ENCODE peak calls at places on chromosome 5, in six cellular contexts. One of them, this sample, is unnamed.

GRCh38 chr5:136424835-136425694 is 59.7 kb upstream of the TRPC7 start:
- DNase-seq in fibroblast of lung: peak
- DNase-seq in progenitor cell of endocrine pancreas: peak
- DNase-seq in mucosa of descending colon: peak
- DNase-seq in H9: peak
- DNase-seq in dorsolateral prefrontal cortex: peak
- DNase-seq in this sample: peak

GRCh38 chr5:180289433-180289832 is 2.5 kb downstream of the MAPK9 start:
- DNase-seq in H9: no peak
- DNase-seq in mucosa of descending colon: peak
- DNase-seq in fibroblast of lung: no peak
- DNase-seq in progenitor cell of endocrine pancreas: no peak
- DNase-seq in dorsolateral prefrontal cortex: no peak
- DNase-seq in this sample: no peak

GRCh38 chr5:150066436-150066835 is 19.9 kb downstream of the CSF1R start:
- DNase-seq in dorsolateral prefrontal cortex: no peak
- DNase-seq in H9: no peak
- DNase-seq in mucosa of descending colon: no peak
- DNase-seq in progenitor cell of endocrine pancreas: no peak
- DNase-seq in fibroblast of lung: no peak
- DNase-seq in this sample: no peak

GRCh38 chr5:153480401-153480800 is 10.1 kb upstream of the GRIA1 start:
- DNase-seq in mucosa of descending colon: no peak
- DNase-seq in dorsolateral prefrontal cortex: no peak
- DNase-seq in H9: no peak
- DNase-seq in fibroblast of lung: no peak
- DNase-seq in progenitor cell of endocrine pancreas: no peak
- DNase-seq in this sample: no peak

GRCh38 chr5:72427016-72427415 is 80.2 kb downstream of the ZNF366 start:
- DNase-seq in H9: no peak
- DNase-seq in dorsolateral prefrontal cortex: no peak
- DNase-seq in progenitor cell of endocrine pancreas: no peak
- DNase-seq in fibroblast of lung: no peak
- DNase-seq in mucosa of descending colon: no peak
- DNase-seq in this sample: no peak

GRCh38 chr5:43027054-43027785 is 12.9 kb downstream of the ANXA2R start:
- DNase-seq in dorsolateral prefrontal cortex: no peak
- DNase-seq in H9: no peak
- DNase-seq in mucosa of descending colon: no peak
- DNase-seq in progenitor cell of endocrine pancreas: no peak
- DNase-seq in fibroblast of lung: no peak
- DNase-seq in this sample: no peak

GRCh38 chr5:1401681-1402096 is 43.6 kb downstream of the SLC6A3 start:
- DNase-seq in H9: no peak
- DNase-seq in progenitor cell of endocrine pancreas: no peak
- DNase-seq in fibroblast of lung: no peak
- DNase-seq in mucosa of descending colon: no peak
- DNase-seq in dorsolateral prefrontal cortex: no peak
- DNase-seq in this sample: no peak

GRCh38 chr5:96177303-96177869 is 215.7 kb upstream of the ELL2 start:
- DNase-seq in mucosa of descending colon: no peak
- DNase-seq in H9: no peak
- DNase-seq in dorsolateral prefrontal cortex: no peak
- DNase-seq in progenitor cell of endocrine pancreas: no peak
- DNase-seq in fibroblast of lung: peak
- DNase-seq in this sample: no peak

GRCh38 chr5:177325868-177326381 is 14.2 kb upstream of the MXD3 start:
- DNase-seq in mucosa of descending colon: no peak
- DNase-seq in H9: no peak
- DNase-seq in dorsolateral prefrontal cortex: no peak
- DNase-seq in fibroblast of lung: no peak
- DNase-seq in progenitor cell of endocrine pancreas: no peak
- DNase-seq in this sample: no peak

GRCh38 chr5:174910245-174910737 is 185.9 kb downstream of the MSX2 start:
- DNase-seq in fibroblast of lung: peak
- DNase-seq in H9: peak
- DNase-seq in dorsolateral prefrontal cortex: peak
- DNase-seq in mucosa of descending colon: peak
- DNase-seq in progenitor cell of endocrine pancreas: peak
- DNase-seq in this sample: peak

GRCh38 chr5:12109075-12109688 is 204.9 kb upstream of the CTNND2 start:
- DNase-seq in progenitor cell of endocrine pancreas: no peak
- DNase-seq in H9: no peak
- DNase-seq in mucosa of descending colon: no peak
- DNase-seq in fibroblast of lung: no peak
- DNase-seq in dorsolateral prefrontal cortex: no peak
- DNase-seq in this sample: no peak

GRCh38 chr5:16411741-16412455 is 53.7 kb downstream of the ZNF622 start:
- DNase-seq in progenitor cell of endocrine pancreas: no peak
- DNase-seq in H9: no peak
- DNase-seq in mucosa of descending colon: peak
- DNase-seq in dorsolateral prefrontal cortex: no peak
- DNase-seq in fibroblast of lung: no peak
- DNase-seq in this sample: no peak

GRCh38 chr5:115573133-115573532 is 28.6 kb upstream of the FEM1C start:
- DNase-seq in dorsolateral prefrontal cortex: no peak
- DNase-seq in H9: no peak
- DNase-seq in fibroblast of lung: peak
- DNase-seq in mucosa of descending colon: no peak
- DNase-seq in progenitor cell of endocrine pancreas: no peak
- DNase-seq in this sample: no peak

GRCh38 chr5:113336975-113337374 is 97.8 kb downstream of the TSSK1B start:
- DNase-seq in fibroblast of lung: peak
- DNase-seq in mucosa of descending colon: no peak
- DNase-seq in progenitor cell of endocrine pancreas: no peak
- DNase-seq in dorsolateral prefrontal cortex: no peak
- DNase-seq in H9: peak
- DNase-seq in this sample: peak

GRCh38 chr5:72015103-72015548 is 92.1 kb upstream of the MAP1B start:
- DNase-seq in mucosa of descending colon: peak
- DNase-seq in progenitor cell of endocrine pancreas: no peak
- DNase-seq in dorsolateral prefrontal cortex: peak
- DNase-seq in fibroblast of lung: peak
- DNase-seq in H9: no peak
- DNase-seq in this sample: no peak

GRCh38 chr5:72558383-72558782 is 51.2 kb upstream of the ZNF366 start:
- DNase-seq in dorsolateral prefrontal cortex: no peak
- DNase-seq in progenitor cell of endocrine pancreas: no peak
- DNase-seq in H9: no peak
- DNase-seq in mucosa of descending colon: no peak
- DNase-seq in fibroblast of lung: peak
- DNase-seq in this sample: no peak

GRCh38 chr5:57592236-57592635 is 109.6 kb upstream of the ACTBL2 start:
- DNase-seq in H9: no peak
- DNase-seq in fibroblast of lung: no peak
- DNase-seq in mucosa of descending colon: no peak
- DNase-seq in dorsolateral prefrontal cortex: no peak
- DNase-seq in progenitor cell of endocrine pancreas: no peak
- DNase-seq in this sample: no peak

GRCh38 chr5:145750194-145750593 is 84.9 kb downstream of the PRELID2 start:
- DNase-seq in progenitor cell of endocrine pancreas: no peak
- DNase-seq in fibroblast of lung: peak
- DNase-seq in dorsolateral prefrontal cortex: no peak
- DNase-seq in mucosa of descending colon: no peak
- DNase-seq in H9: no peak
- DNase-seq in this sample: no peak

GRCh38 chr5:41863871-41864486 is 6.2 kb downstream of the OXCT1 start:
- DNase-seq in progenitor cell of endocrine pancreas: no peak
- DNase-seq in dorsolateral prefrontal cortex: no peak
- DNase-seq in fibroblast of lung: peak
- DNase-seq in H9: no peak
- DNase-seq in mucosa of descending colon: no peak
- DNase-seq in this sample: no peak

GRCh38 chr5:57715296-57715695 is 232.7 kb upstream of the ACTBL2 start:
- DNase-seq in dorsolateral prefrontal cortex: no peak
- DNase-seq in progenitor cell of endocrine pancreas: no peak
- DNase-seq in fibroblast of lung: peak
- DNase-seq in H9: no peak
- DNase-seq in mucosa of descending colon: no peak
- DNase-seq in this sample: no peak

GRCh38 chr5:39513236-39513635 is 88.5 kb upstream of the DAB2 start:
- DNase-seq in H9: no peak
- DNase-seq in fibroblast of lung: no peak
- DNase-seq in dorsolateral prefrontal cortex: no peak
- DNase-seq in progenitor cell of endocrine pancreas: no peak
- DNase-seq in mucosa of descending colon: peak
- DNase-seq in this sample: no peak

GRCh38 chr5:172052454-172053236 is 46.2 kb upstream of the FBXW11 start:
- DNase-seq in mucosa of descending colon: peak
- DNase-seq in progenitor cell of endocrine pancreas: no peak
- DNase-seq in dorsolateral prefrontal cortex: peak
- DNase-seq in H9: no peak
- DNase-seq in fibroblast of lung: peak
- DNase-seq in this sample: no peak

GRCh38 chr5:174489233-174489632 is 235.1 kb upstream of the MSX2 start:
- DNase-seq in fibroblast of lung: no peak
- DNase-seq in H9: no peak
- DNase-seq in dorsolateral prefrontal cortex: no peak
- DNase-seq in mucosa of descending colon: no peak
- DNase-seq in progenitor cell of endocrine pancreas: no peak
- DNase-seq in this sample: no peak

GRCh38 chr5:147073098-147073497 is 161.7 kb upstream of the STK32A start:
- DNase-seq in H9: no peak
- DNase-seq in fibroblast of lung: no peak
- DNase-seq in dorsolateral prefrontal cortex: no peak
- DNase-seq in progenitor cell of endocrine pancreas: no peak
- DNase-seq in mucosa of descending colon: no peak
- DNase-seq in this sample: no peak

GRCh38 chr5:36881807-36882206 is 5.2 kb downstream of the NIPBL start:
- DNase-seq in fibroblast of lung: no peak
- DNase-seq in dorsolateral prefrontal cortex: no peak
- DNase-seq in progenitor cell of endocrine pancreas: no peak
- DNase-seq in mucosa of descending colon: no peak
- DNase-seq in H9: no peak
- DNase-seq in this sample: no peak

GRCh38 chr5:33423018-33423630 is 17.6 kb upstream of the TARS1 start:
- DNase-seq in progenitor cell of endocrine pancreas: no peak
- DNase-seq in fibroblast of lung: peak
- DNase-seq in mucosa of descending colon: no peak
- DNase-seq in H9: no peak
- DNase-seq in dorsolateral prefrontal cortex: no peak
- DNase-seq in this sample: no peak

DNA sequence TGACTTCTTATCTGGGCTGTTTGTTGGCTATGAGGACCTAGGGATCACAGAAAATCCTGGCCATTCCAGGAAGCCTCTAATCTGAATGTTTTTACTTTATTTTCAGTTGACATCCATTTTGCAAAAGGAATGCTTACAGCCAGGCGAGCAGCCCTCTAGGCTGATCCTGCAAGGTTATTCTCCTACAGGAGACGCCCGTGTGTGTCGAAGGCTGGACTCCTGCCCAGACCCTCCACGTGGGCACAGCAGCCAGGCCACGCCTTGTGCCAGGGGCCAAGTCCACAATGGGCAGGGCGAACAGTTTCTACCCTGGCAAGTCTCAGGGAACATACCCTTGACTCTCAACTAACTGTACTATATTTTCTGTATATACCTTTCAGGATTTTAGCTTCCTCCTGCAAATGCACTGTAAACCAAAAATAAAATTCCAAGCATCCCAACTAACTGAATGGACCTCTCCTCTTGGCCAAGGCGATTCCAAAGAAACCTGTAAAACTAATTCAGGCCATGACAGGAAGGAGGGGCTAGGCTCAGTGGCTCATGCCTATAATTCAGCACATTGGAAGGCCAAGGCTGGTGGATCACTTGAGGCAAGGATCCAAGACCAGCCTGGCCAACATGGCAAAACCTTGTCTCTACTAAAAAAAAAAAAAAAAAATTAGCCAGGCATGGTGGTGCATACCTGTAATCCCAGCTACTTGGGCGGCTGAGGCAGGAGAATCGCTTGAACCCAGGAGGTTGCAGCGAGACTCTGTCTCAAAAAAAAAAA is 5.7 kb downstream of the CMBL start:
- DNase-seq in dorsolateral prefrontal cortex: no peak
- DNase-seq in progenitor cell of endocrine pancreas: no peak
- DNase-seq in H9: no peak
- DNase-seq in fibroblast of lung: no peak
- DNase-seq in mucosa of descending colon: peak
- DNase-seq in this sample: no peak
- TF ChIP-seq CTCF in dorsolateral prefrontal cortex: no peak
- TF ChIP-seq CTCF in progenitor cell of endocrine pancreas: no peak
- TF ChIP-seq CTCF in H9: no peak
- TF ChIP-seq CTCF in fibroblast of lung: no peak
- TF ChIP-seq CTCF in mucosa of descending colon: no peak
- TF ChIP-seq CTCF in this sample: no peak

DNA sequence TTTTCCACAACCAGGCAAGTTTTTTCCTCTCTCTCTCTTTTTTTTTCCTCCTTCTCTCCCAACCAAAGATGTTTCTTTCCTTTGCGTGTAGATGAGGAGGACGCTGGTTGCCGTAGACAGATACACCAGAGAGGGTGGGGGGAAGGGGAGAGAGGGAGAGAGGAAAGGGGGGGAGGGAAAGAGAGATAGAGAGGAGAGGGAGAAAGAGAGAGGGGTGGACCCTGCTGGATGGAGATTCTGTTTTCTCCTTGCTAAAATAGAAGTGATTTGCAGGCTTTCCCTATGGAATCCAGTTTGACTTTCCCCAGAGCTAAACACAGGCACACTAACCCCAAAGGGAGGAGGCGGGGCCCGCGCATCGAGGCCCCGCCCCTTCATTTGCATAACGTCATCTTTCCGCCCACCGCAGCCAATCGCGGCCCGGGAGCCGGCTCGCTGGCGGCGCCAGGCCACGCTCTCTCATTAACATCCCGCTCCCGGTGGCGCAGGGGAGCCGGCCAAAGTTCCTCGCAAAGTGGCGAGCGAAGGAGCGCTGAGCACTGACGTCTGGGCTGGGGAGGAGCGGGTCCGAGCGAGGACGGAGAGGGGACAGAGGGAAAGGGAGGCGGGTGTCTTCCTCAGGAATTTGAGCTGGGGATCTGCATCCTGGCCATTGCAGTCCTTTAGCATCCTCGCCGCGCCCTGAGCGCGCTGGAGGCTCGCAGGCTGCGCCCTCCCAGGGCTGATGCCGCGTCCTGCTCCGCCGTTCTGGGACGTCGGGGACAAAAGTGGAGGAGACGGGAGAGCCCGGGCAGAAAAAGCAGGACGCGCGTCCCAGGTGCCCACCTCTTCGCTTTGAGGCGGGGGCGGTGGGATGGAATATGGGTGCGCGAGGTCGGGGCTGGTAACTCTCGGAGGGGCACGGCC is 559 bp upstream of the EBF1 start:
- DNase-seq in dorsolateral prefrontal cortex: peak
- DNase-seq in H9: peak
- DNase-seq in mucosa of descending colon: peak
- DNase-seq in fibroblast of lung: peak
- DNase-seq in progenitor cell of endocrine pancreas: peak
- DNase-seq in this sample: peak
- TF ChIP-seq CTCF in dorsolateral prefrontal cortex: no peak
- TF ChIP-seq CTCF in H9: no peak
- TF ChIP-seq CTCF in mucosa of descending colon: no peak
- TF ChIP-seq CTCF in fibroblast of lung: no peak
- TF ChIP-seq CTCF in progenitor cell of endocrine pancreas: no peak
- TF ChIP-seq CTCF in this sample: no peak

GRCh38 chr5:79924936-79925893 is 65.8 kb downstream of the MTX3 start:
- DNase-seq in dorsolateral prefrontal cortex: no peak
- DNase-seq in mucosa of descending colon: peak
- DNase-seq in progenitor cell of endocrine pancreas: no peak
- DNase-seq in fibroblast of lung: peak
- DNase-seq in H9: peak
- DNase-seq in this sample: peak
- TF ChIP-seq CTCF in dorsolateral prefrontal cortex: no peak
- TF ChIP-seq CTCF in mucosa of descending colon: no peak
- TF ChIP-seq CTCF in progenitor cell of endocrine pancreas: no peak
- TF ChIP-seq CTCF in fibroblast of lung: peak
- TF ChIP-seq CTCF in H9: peak
- TF ChIP-seq CTCF in this sample: no peak

GRCh38 chr5:82257247-82257646 is 20.9 kb downstream of the RPS23 start:
- DNase-seq in progenitor cell of endocrine pancreas: no peak
- DNase-seq in H9: no peak
- DNase-seq in mucosa of descending colon: no peak
- DNase-seq in dorsolateral prefrontal cortex: no peak
- DNase-seq in fibroblast of lung: no peak
- DNase-seq in this sample: no peak
- TF ChIP-seq CTCF in progenitor cell of endocrine pancreas: no peak
- TF ChIP-seq CTCF in H9: peak
- TF ChIP-seq CTCF in mucosa of descending colon: no peak
- TF ChIP-seq CTCF in dorsolateral prefrontal cortex: no peak
- TF ChIP-seq CTCF in fibroblast of lung: no peak
- TF ChIP-seq CTCF in this sample: no peak

This sample was measured in WTC11.